ENCODE peak calls at places on chromosomes 2 and 18, in ten cellular contexts. One of them, this sample, is unnamed.

GRCh38 chr18:25832008-25832604 is 258.3 kb downstream of the SS18 start:
- DNase-seq in effector CD8-positive, alpha-beta T cell: no peak
- DNase-seq in transverse colon: peak; percentile 37
- DNase-seq in NCI-H1930: peak; percentile 15
- DNase-seq in hepatocyte: peak; percentile 76
- DNase-seq in LoVo: peak; percentile 5
- DNase-seq in GM03348: peak; percentile 82
- DNase-seq in stimulated activated naive CD8-positive, alpha-beta T cell treated with anti-CD3 and anti-CD28 coated beads, Interleukin-15, amount 100 ng/mL, for 72 hours: no peak
- DNase-seq in HTR-8/SVneo: peak; percentile 2
- DNase-seq in stimulated activated CD8-positive, alpha-beta memory T cell treated with anti-CD3 and anti-CD28 coated beads, Interleukin-7, amount 100 ng/mL, for 24 hours: peak; percentile 1
- DNase-seq in this sample: peak; percentile 47

GRCh38 chr2:10316336-10316735 is 13.6 kb downstream of the HPCAL1 start:
- DNase-seq in effector CD8-positive, alpha-beta T cell: no peak
- DNase-seq in transverse colon: no peak
- DNase-seq in NCI-H1930: no peak
- DNase-seq in hepatocyte: no peak
- DNase-seq in LoVo: no peak
- DNase-seq in GM03348: peak; percentile 79
- DNase-seq in stimulated activated naive CD8-positive, alpha-beta T cell treated with anti-CD3 and anti-CD28 coated beads, Interleukin-15, amount 100 ng/mL, for 72 hours: no peak
- DNase-seq in HTR-8/SVneo: no peak
- DNase-seq in stimulated activated CD8-positive, alpha-beta memory T cell treated with anti-CD3 and anti-CD28 coated beads, Interleukin-7, amount 100 ng/mL, for 24 hours: no peak
- DNase-seq in this sample: no peak

GRCh38 chr2:135279209-135279608 is 227.1 kb downstream of the RAB3GAP1 start:
- DNase-seq in effector CD8-positive, alpha-beta T cell: no peak
- DNase-seq in transverse colon: no peak
- DNase-seq in NCI-H1930: no peak
- DNase-seq in hepatocyte: no peak
- DNase-seq in LoVo: no peak
- DNase-seq in GM03348: no peak
- DNase-seq in stimulated activated naive CD8-positive, alpha-beta T cell treated with anti-CD3 and anti-CD28 coated beads, Interleukin-15, amount 100 ng/mL, for 72 hours: no peak
- DNase-seq in HTR-8/SVneo: no peak
- DNase-seq in stimulated activated CD8-positive, alpha-beta memory T cell treated with anti-CD3 and anti-CD28 coated beads, Interleukin-7, amount 100 ng/mL, for 24 hours: no peak
- DNase-seq in this sample: no peak

GRCh38 chr2:238190445-238190844 is 13.1 kb downstream of the ILKAP start:
- DNase-seq in effector CD8-positive, alpha-beta T cell: no peak
- DNase-seq in transverse colon: no peak
- DNase-seq in NCI-H1930: no peak
- DNase-seq in hepatocyte: no peak
- DNase-seq in LoVo: no peak
- DNase-seq in GM03348: no peak
- DNase-seq in stimulated activated naive CD8-positive, alpha-beta T cell treated with anti-CD3 and anti-CD28 coated beads, Interleukin-15, amount 100 ng/mL, for 72 hours: no peak
- DNase-seq in HTR-8/SVneo: no peak
- DNase-seq in stimulated activated CD8-positive, alpha-beta memory T cell treated with anti-CD3 and anti-CD28 coated beads, Interleukin-7, amount 100 ng/mL, for 24 hours: no peak
- DNase-seq in this sample: no peak

GRCh38 chr18:9419956-9420631 is 55.2 kb upstream of the RALBP1 start:
- DNase-seq in effector CD8-positive, alpha-beta T cell: no peak
- DNase-seq in transverse colon: no peak
- DNase-seq in NCI-H1930: no peak
- DNase-seq in hepatocyte: no peak
- DNase-seq in LoVo: no peak
- DNase-seq in GM03348: peak; percentile 66
- DNase-seq in stimulated activated naive CD8-positive, alpha-beta T cell treated with anti-CD3 and anti-CD28 coated beads, Interleukin-15, amount 100 ng/mL, for 72 hours: no peak
- DNase-seq in HTR-8/SVneo: no peak
- DNase-seq in stimulated activated CD8-positive, alpha-beta memory T cell treated with anti-CD3 and anti-CD28 coated beads, Interleukin-7, amount 100 ng/mL, for 24 hours: no peak
- DNase-seq in this sample: peak; percentile 46

GRCh38 chr2:233816771-233817170 is 37.6 kb downstream of the HJURP start:
- DNase-seq in effector CD8-positive, alpha-beta T cell: no peak
- DNase-seq in transverse colon: peak; percentile 5
- DNase-seq in NCI-H1930: no peak
- DNase-seq in hepatocyte: peak; percentile 20
- DNase-seq in LoVo: no peak
- DNase-seq in GM03348: no peak
- DNase-seq in stimulated activated naive CD8-positive, alpha-beta T cell treated with anti-CD3 and anti-CD28 coated beads, Interleukin-15, amount 100 ng/mL, for 72 hours: no peak
- DNase-seq in HTR-8/SVneo: no peak
- DNase-seq in stimulated activated CD8-positive, alpha-beta memory T cell treated with anti-CD3 and anti-CD28 coated beads, Interleukin-7, amount 100 ng/mL, for 24 hours: no peak
- DNase-seq in this sample: no peak

GRCh38 chr2:147177449-147177848 is 667.4 kb upstream of the ACVR2A start:
- DNase-seq in effector CD8-positive, alpha-beta T cell: no peak
- DNase-seq in transverse colon: no peak
- DNase-seq in NCI-H1930: no peak
- DNase-seq in hepatocyte: no peak
- DNase-seq in LoVo: no peak
- DNase-seq in GM03348: peak; percentile 21
- DNase-seq in stimulated activated naive CD8-positive, alpha-beta T cell treated with anti-CD3 and anti-CD28 coated beads, Interleukin-15, amount 100 ng/mL, for 72 hours: no peak
- DNase-seq in HTR-8/SVneo: no peak
- DNase-seq in stimulated activated CD8-positive, alpha-beta memory T cell treated with anti-CD3 and anti-CD28 coated beads, Interleukin-7, amount 100 ng/mL, for 24 hours: no peak
- DNase-seq in this sample: no peak

GRCh38 chr2:121186261-121186660 is 98.7 kb downstream of the TFCP2L1 start:
- DNase-seq in effector CD8-positive, alpha-beta T cell: no peak
- DNase-seq in transverse colon: no peak
- DNase-seq in NCI-H1930: no peak
- DNase-seq in hepatocyte: no peak
- DNase-seq in LoVo: no peak
- DNase-seq in GM03348: no peak
- DNase-seq in stimulated activated naive CD8-positive, alpha-beta T cell treated with anti-CD3 and anti-CD28 coated beads, Interleukin-15, amount 100 ng/mL, for 72 hours: no peak
- DNase-seq in HTR-8/SVneo: no peak
- DNase-seq in stimulated activated CD8-positive, alpha-beta memory T cell treated with anti-CD3 and anti-CD28 coated beads, Interleukin-7, amount 100 ng/mL, for 24 hours: no peak
- DNase-seq in this sample: no peak

GRCh38 chr2:224260605-224261004 is 141.3 kb downstream of the FAM124B start:
- DNase-seq in effector CD8-positive, alpha-beta T cell: no peak
- DNase-seq in transverse colon: no peak
- DNase-seq in NCI-H1930: no peak
- DNase-seq in hepatocyte: peak; percentile 59
- DNase-seq in LoVo: no peak
- DNase-seq in GM03348: peak; percentile 25
- DNase-seq in stimulated activated naive CD8-positive, alpha-beta T cell treated with anti-CD3 and anti-CD28 coated beads, Interleukin-15, amount 100 ng/mL, for 72 hours: no peak
- DNase-seq in HTR-8/SVneo: no peak
- DNase-seq in stimulated activated CD8-positive, alpha-beta memory T cell treated with anti-CD3 and anti-CD28 coated beads, Interleukin-7, amount 100 ng/mL, for 24 hours: no peak
- DNase-seq in this sample: no peak

GRCh38 chr2:190093793-190094192 is 31.3 kb upstream of the MSTN start:
- DNase-seq in effector CD8-positive, alpha-beta T cell: no peak
- DNase-seq in transverse colon: no peak
- DNase-seq in NCI-H1930: no peak
- DNase-seq in hepatocyte: peak; percentile 15
- DNase-seq in LoVo: peak; percentile 31
- DNase-seq in GM03348: peak; percentile 11
- DNase-seq in stimulated activated naive CD8-positive, alpha-beta T cell treated with anti-CD3 and anti-CD28 coated beads, Interleukin-15, amount 100 ng/mL, for 72 hours: no peak
- DNase-seq in HTR-8/SVneo: no peak
- DNase-seq in stimulated activated CD8-positive, alpha-beta memory T cell treated with anti-CD3 and anti-CD28 coated beads, Interleukin-7, amount 100 ng/mL, for 24 hours: no peak
- DNase-seq in this sample: no peak

This sample was measured in HFFc6.